ENCODE peak calls at places on chromosomes 5 and 9, in eight cellular contexts. I, G, R, T, F, D, M and O are unnamed samples.

GRCh38 chr5:89037090-89037489 is 154.1 kb upstream of the MEF2C start:
- DNase-seq in I (no peak), G (no peak), R (no peak), T (no peak), F (peak), D (peak), M (no peak), O (no peak)

GRCh38 chr5:132820162-132820754 is 7.2 kb downstream of the SOWAHA start:
- DNase-seq in I (peak), G (peak), R (peak), T (peak), F (peak), D (peak), M (peak), O (peak)

GRCh38 chr9:104907278-104907951 is 20.5 kb downstream of the ABCA1 start:
- DNase-seq in I (no peak), G (no peak), R (no peak), T (no peak), F (peak), D (peak), M (no peak), O (no peak)

GRCh38 chr9:116476002-116476401 is 211.1 kb upstream of the TRIM32 start:
- DNase-seq in I (no peak), G (no peak), R (no peak), T (no peak), F (no peak), D (no peak), M (no peak), O (no peak)

GRCh38 chr5:761854-762685 is 22.5 kb downstream of the ZDHHC11B start:
- DNase-seq in I (no peak), G (peak), R (no peak), T (no peak), F (no peak), D (no peak), M (no peak), O (peak)

GRCh38 chr9:109961579-109961978 is 181.6 kb downstream of the PALM2AKAP2 start:
- DNase-seq in I (no peak), G (no peak), R (no peak), T (no peak), F (no peak), D (no peak), M (no peak), O (no peak)

GRCh38 chr5:123628860-123629544 is 117.0 kb downstream of the CSNK1G3 start:
- DNase-seq in I (no peak), G (no peak), R (no peak), T (no peak), F (no peak), D (no peak), M (no peak), O (no peak)

GRCh38 chr9:29625292-29625731 is 2052.0 kb upstream of the C9orf72 start:
- DNase-seq in I (peak), G (no peak), R (no peak), T (no peak), F (no peak), D (peak), M (no peak), O (no peak)

GRCh38 chr9:4796988-4797956 is 4.5 kb downstream of the RCL1 start:
- DNase-seq in I (peak), G (peak), R (peak), T (peak), F (peak), D (peak), M (peak), O (no peak)

GRCh38 chr9:110942522-110942921 is 95.7 kb downstream of the LPAR1 start:
- DNase-seq in I (no peak), G (no peak), R (no peak), T (no peak), F (peak), D (peak), M (no peak), O (no peak)

GRCh38 chr9:90420714-90421513 is 221.7 kb downstream of the DIRAS2 start:
- DNase-seq in I (no peak), G (no peak), R (no peak), T (no peak), F (no peak), D (no peak), M (no peak), O (no peak)

GRCh38 chr5:107436276-107436675 is 234.5 kb downstream of the EFNA5 start:
- DNase-seq in I (no peak), G (no peak), R (no peak), T (no peak), F (no peak), D (no peak), M (no peak), O (no peak)

GRCh38 chr5:124735169-124735858 is 11.1 kb downstream of the ZNF608 start:
- DNase-seq in I (peak), G (peak), R (no peak), T (peak), F (peak), D (peak), M (peak), O (no peak)

GRCh38 chr9:1429328-1429727 is 379.2 kb downstream of the DMRT2 start:
- DNase-seq in I (no peak), G (no peak), R (no peak), T (no peak), F (peak), D (no peak), M (peak), O (no peak)

GRCh38 chr9:1434082-1434481 is 383.9 kb downstream of the DMRT2 start:
- DNase-seq in I (peak), G (no peak), R (no peak), T (no peak), F (peak), D (no peak), M (no peak), O (no peak)
- TF ChIP-seq CTCF in I (peak), G (no peak), R (no peak), T (no peak), F (peak), D (no peak), M (peak), O (no peak)

DNA sequence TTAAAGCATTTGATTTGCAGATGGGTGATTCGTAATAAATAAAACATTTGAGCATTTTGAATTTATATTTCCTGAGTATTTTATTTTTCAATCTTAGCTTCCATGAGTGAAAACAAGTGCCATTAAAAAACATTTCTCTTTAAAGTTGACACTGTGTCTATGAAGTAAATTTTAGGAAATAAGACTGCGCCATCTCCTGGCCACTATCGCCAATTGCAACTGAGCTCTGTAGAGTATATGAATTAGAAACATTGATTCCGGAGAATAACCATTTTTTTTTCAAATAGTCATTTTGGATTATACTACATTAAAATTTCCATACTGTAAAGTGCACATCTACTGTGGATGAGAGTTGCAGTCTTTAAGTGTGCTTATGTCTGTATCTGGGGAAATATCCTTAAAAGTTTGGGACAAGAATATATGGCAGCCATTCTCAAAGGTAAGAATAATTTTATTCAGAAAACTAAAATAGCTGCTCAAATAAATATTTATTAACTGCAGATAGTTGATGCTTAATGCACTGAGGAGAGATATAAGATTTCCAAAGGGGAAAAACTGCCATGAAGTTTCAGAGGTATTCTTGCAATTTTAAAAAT is 5.9 kb downstream of the DMRTA1 start:
- DNase-seq in I (peak), G (peak), R (no peak), T (peak), F (peak), D (peak), M (peak), O (no peak)
- TF ChIP-seq CTCF in I (peak), G (peak), R (peak), T (peak), F (peak), D (peak), M (peak), O (peak)

GRCh38 chr5:53069626-53070025 is 39.9 kb downstream of the MOCS2 start:
- DNase-seq in I (no peak), G (no peak), R (no peak), T (no peak), F (peak), D (peak), M (no peak), O (no peak)
- TF ChIP-seq CTCF in I (no peak), G (no peak), R (no peak), T (no peak), F (no peak), D (no peak), M (no peak), O (no peak)

GRCh38 chr9:129676287-129676686 is 10.8 kb downstream of the PRRX2 start:
- DNase-seq in I (no peak), G (no peak), R (no peak), T (no peak), F (no peak), D (no peak), M (no peak), O (no peak)

GRCh38 chr9:129675656-129676055 is 10.2 kb downstream of the PRRX2 start:
- DNase-seq in I (no peak), G (no peak), R (no peak), T (no peak), F (no peak), D (no peak), M (no peak), O (no peak)

GRCh38 chr9:129677456-129677855 is 12.0 kb downstream of the PRRX2 start:
- DNase-seq in I (no peak), G (no peak), R (no peak), T (peak), F (peak), D (no peak), M (peak), O (no peak)

GRCh38 chr9:129678844-129679243 is 13.4 kb downstream of the PRRX2 start:
- DNase-seq in I (no peak), G (no peak), R (no peak), T (no peak), F (no peak), D (no peak), M (no peak), O (no peak)

GRCh38 chr9:129676970-129677369 is 11.5 kb downstream of the PRRX2 start:
- DNase-seq in I (no peak), G (no peak), R (no peak), T (no peak), F (peak), D (no peak), M (no peak), O (no peak)
- TF ChIP-seq CTCF in I (no peak), G (no peak), R (no peak), T (no peak), F (peak), D (no peak), M (no peak), O (no peak)

GRCh38 chr5:23820764-23821471 is 313.5 kb downstream of the PRDM9 start:
- DNase-seq in I (peak), G (no peak), R (no peak), T (peak), F (peak), D (peak), M (peak), O (no peak)
- TF ChIP-seq CTCF in I (peak), G (no peak), R (peak), T (peak), F (peak), D (peak), M (peak), O (no peak)

GRCh38 chr9:78031826-78032598 is 401 bp upstream of the GNAQ start:
- DNase-seq in I (peak), G (peak), R (peak), T (peak), F (peak), D (peak), M (peak), O (peak)
- TF ChIP-seq CTCF in I (no peak), G (no peak), R (no peak), T (no peak), F (no peak), D (no peak), M (no peak), O (no peak)

GRCh38 chr9:71005456-71005855 is 116.0 kb downstream of the TRPM3 start:
- DNase-seq in I (no peak), G (no peak), R (no peak), T (no peak), F (no peak), D (no peak), M (no peak), O (no peak)

GRCh38 chr9:71001780-71002386 is 119.5 kb downstream of the TRPM3 start:
- DNase-seq in I (no peak), G (peak), R (peak), T (peak), F (peak), D (peak), M (peak), O (no peak)

GRCh38 chr9:70998962-70999361 is 122.5 kb downstream of the TRPM3 start:
- DNase-seq in I (no peak), G (no peak), R (no peak), T (no peak), F (peak), D (no peak), M (no peak), O (no peak)

GRCh38 chr9:71004196-71004595 is 117.2 kb downstream of the TRPM3 start:
- DNase-seq in I (no peak), G (no peak), R (no peak), T (peak), F (peak), D (no peak), M (no peak), O (no peak)

DNA sequence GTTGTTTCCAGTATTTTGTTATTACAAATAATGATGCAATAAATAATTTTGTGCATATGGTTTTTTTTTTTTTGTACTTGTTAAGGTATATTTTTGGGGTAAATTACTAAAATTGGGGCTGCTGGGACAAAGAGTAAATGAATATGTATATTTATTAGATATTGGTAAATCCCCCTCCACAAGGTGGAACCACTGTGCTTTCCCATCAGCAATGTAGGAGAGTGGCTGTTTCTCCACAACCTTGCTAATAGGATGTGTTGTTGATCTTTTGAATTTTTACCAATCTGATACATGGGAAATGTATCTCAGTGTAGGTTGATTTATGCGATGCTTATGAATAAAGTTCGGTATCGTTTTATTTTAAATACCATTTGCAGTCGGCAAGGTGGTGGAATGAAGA is 118.1 kb downstream of the TRPM3 start:
- DNase-seq in I (no peak), G (no peak), R (no peak), T (no peak), F (no peak), D (no peak), M (no peak), O (no peak)
- TF ChIP-seq CTCF in I (no peak), G (no peak), R (no peak), T (no peak), F (no peak), D (no peak), M (no peak), O (no peak)

DNA sequence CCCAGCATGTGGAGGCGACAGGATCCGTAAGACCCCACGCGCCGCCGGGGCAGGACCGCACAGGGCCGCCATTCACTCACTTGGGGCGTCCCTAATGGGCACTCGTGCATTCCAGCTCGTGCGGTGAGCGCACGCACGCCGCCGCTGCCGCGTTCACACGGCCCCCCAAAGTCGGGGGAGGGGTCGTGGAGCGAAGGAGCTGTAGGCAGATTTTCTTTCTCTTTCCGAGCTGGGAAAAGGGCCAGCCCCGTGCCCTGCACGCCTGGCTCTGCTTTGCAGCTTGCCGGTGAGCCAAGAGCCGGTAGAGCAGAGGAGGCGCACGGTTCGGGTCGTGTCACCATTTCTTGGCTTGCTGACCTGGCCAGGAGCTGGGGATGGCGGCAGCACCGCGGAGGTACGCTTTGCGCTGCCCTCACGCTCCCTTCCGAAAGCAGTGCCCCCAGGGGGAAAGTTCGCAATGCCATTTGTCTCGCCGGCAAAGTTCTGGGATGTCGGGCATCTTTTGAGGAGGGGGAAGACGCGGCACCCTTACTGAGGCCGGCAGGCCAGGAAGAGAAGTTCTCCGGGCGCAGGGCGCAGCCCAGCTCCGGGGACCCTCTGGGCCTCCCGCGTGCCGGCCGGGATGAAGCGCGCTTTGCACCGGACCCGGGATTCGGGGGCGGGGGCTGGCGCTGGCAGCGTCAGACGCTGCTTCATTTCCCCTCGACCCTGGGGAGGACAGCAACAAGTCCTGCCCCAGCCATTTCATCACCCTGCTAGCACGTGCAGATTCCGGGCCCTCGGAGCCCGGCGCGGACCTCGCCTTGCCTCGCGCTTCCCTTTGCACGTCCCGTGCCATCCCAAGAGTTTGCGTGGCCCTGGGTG is 898 bp downstream of the STC2 start:
- DNase-seq in I (peak), G (no peak), R (peak), T (peak), F (peak), D (peak), M (peak), O (no peak)
- TF ChIP-seq CTCF in I (no peak), G (no peak), R (no peak), T (peak), F (no peak), D (no peak), M (no peak), O (no peak)

GRCh38 chr5:12592228-12592627 is 688.0 kb upstream of the CTNND2 start:
- DNase-seq in I (no peak), G (no peak), R (no peak), T (no peak), F (no peak), D (no peak), M (no peak), O (no peak)
- TF ChIP-seq CTCF in I (no peak), G (no peak), R (no peak), T (no peak), F (no peak), D (no peak), M (no peak), O (no peak)